ENCODE peak calls at places on chromosomes 2 and 18, in seven cellular contexts. One of them, this sample, is unnamed.

GRCh38 chr2:64471616-64472015 is 17.7 kb downstream of the LGALSL start:
- DNase-seq in ureter: no peak
- DNase-seq in SHP77: no peak
- DNase-seq in AG08396: no peak
- DNase-seq in activated naive CD4-positive, alpha-beta T cell: no peak
- DNase-seq in NCI-H1694: no peak
- DNase-seq in NCI-H69: no peak
- DNase-seq in this sample: no peak

GRCh38 chr2:160054984-160055725 is 7.3 kb downstream of the PLA2R1 start:
- DNase-seq in SHP77: no peak
- DNase-seq in ureter: no peak
- DNase-seq in NCI-H1694: no peak
- DNase-seq in activated naive CD4-positive, alpha-beta T cell: no peak
- DNase-seq in NCI-H69: peak
- DNase-seq in AG08396: no peak
- DNase-seq in this sample: no peak

GRCh38 chr2:118847447-118848172 is at the start of gene EN1:
- DNase-seq in SHP77: no peak
- DNase-seq in activated naive CD4-positive, alpha-beta T cell: no peak
- DNase-seq in NCI-H69: peak
- DNase-seq in AG08396: no peak
- DNase-seq in ureter: peak
- DNase-seq in NCI-H1694: peak
- DNase-seq in this sample: no peak

GRCh38 chr2:109647636-109648035 is 33.5 kb downstream of the SOWAHC start:
- DNase-seq in NCI-H69: no peak
- DNase-seq in ureter: no peak
- DNase-seq in NCI-H1694: no peak
- DNase-seq in activated naive CD4-positive, alpha-beta T cell: no peak
- DNase-seq in AG08396: peak
- DNase-seq in SHP77: no peak
- DNase-seq in this sample: no peak

GRCh38 chr2:182972548-182972942 is 65.7 kb downstream of the NCKAP1 start:
- DNase-seq in SHP77: no peak
- DNase-seq in AG08396: no peak
- DNase-seq in ureter: no peak
- DNase-seq in NCI-H1694: no peak
- DNase-seq in NCI-H69: no peak
- DNase-seq in activated naive CD4-positive, alpha-beta T cell: no peak
- DNase-seq in this sample: no peak

GRCh38 chr18:59005266-59005665 is 134.4 kb upstream of the SEC11C start:
- DNase-seq in ureter: peak
- DNase-seq in NCI-H69: peak
- DNase-seq in activated naive CD4-positive, alpha-beta T cell: no peak
- DNase-seq in AG08396: peak
- DNase-seq in SHP77: no peak
- DNase-seq in NCI-H1694: no peak
- DNase-seq in this sample: no peak

GRCh38 chr2:209525834-209526281 is 102.0 kb downstream of the MAP2 start:
- DNase-seq in activated naive CD4-positive, alpha-beta T cell: no peak
- DNase-seq in SHP77: no peak
- DNase-seq in NCI-H1694: no peak
- DNase-seq in ureter: no peak
- DNase-seq in NCI-H69: no peak
- DNase-seq in AG08396: peak
- DNase-seq in this sample: no peak

GRCh38 chr2:144942516-144943256 is 422.8 kb upstream of the ZEB2 start:
- DNase-seq in NCI-H1694: no peak
- DNase-seq in ureter: no peak
- DNase-seq in SHP77: no peak
- DNase-seq in NCI-H69: no peak
- DNase-seq in AG08396: peak
- DNase-seq in activated naive CD4-positive, alpha-beta T cell: no peak
- DNase-seq in this sample: no peak

GRCh38 chr18:68467966-68468365 is 246.9 kb downstream of the TMX3 start:
- DNase-seq in NCI-H1694: no peak
- DNase-seq in ureter: no peak
- DNase-seq in NCI-H69: no peak
- DNase-seq in SHP77: peak
- DNase-seq in activated naive CD4-positive, alpha-beta T cell: no peak
- DNase-seq in AG08396: no peak
- DNase-seq in this sample: no peak

GRCh38 chr2:26165403-26165802 is 7.5 kb upstream of the GAREM2 start:
- DNase-seq in AG08396: no peak
- DNase-seq in activated naive CD4-positive, alpha-beta T cell: no peak
- DNase-seq in NCI-H69: no peak
- DNase-seq in NCI-H1694: no peak
- DNase-seq in ureter: no peak
- DNase-seq in SHP77: no peak
- DNase-seq in this sample: no peak

GRCh38 chr2:231287696-231288095 is 89.3 kb downstream of the ARMC9 start:
- DNase-seq in AG08396: no peak
- DNase-seq in activated naive CD4-positive, alpha-beta T cell: no peak
- DNase-seq in SHP77: no peak
- DNase-seq in ureter: no peak
- DNase-seq in NCI-H69: no peak
- DNase-seq in NCI-H1694: no peak
- DNase-seq in this sample: no peak

GRCh38 chr2:240462073-240462703 is 26.7 kb downstream of the GPC1 start:
- DNase-seq in AG08396: no peak
- DNase-seq in NCI-H69: no peak
- DNase-seq in SHP77: no peak
- DNase-seq in activated naive CD4-positive, alpha-beta T cell: no peak
- DNase-seq in NCI-H1694: no peak
- DNase-seq in ureter: peak
- DNase-seq in this sample: no peak

GRCh38 chr2:1503471-1504310 is 90.4 kb downstream of the TPO start:
- DNase-seq in AG08396: no peak
- DNase-seq in SHP77: no peak
- DNase-seq in ureter: no peak
- DNase-seq in NCI-H69: no peak
- DNase-seq in NCI-H1694: no peak
- DNase-seq in activated naive CD4-positive, alpha-beta T cell: no peak
- DNase-seq in this sample: no peak

GRCh38 chr2:199219551-199219950 is 238.2 kb downstream of the SATB2 start:
- DNase-seq in ureter: no peak
- DNase-seq in AG08396: no peak
- DNase-seq in SHP77: no peak
- DNase-seq in NCI-H69: no peak
- DNase-seq in NCI-H1694: no peak
- DNase-seq in activated naive CD4-positive, alpha-beta T cell: no peak
- DNase-seq in this sample: no peak

GRCh38 chr2:8412082-8412481 is 269.8 kb upstream of the ID2 start:
- DNase-seq in NCI-H1694: peak
- DNase-seq in activated naive CD4-positive, alpha-beta T cell: no peak
- DNase-seq in NCI-H69: peak
- DNase-seq in ureter: no peak
- DNase-seq in AG08396: no peak
- DNase-seq in SHP77: peak
- DNase-seq in this sample: no peak

GRCh38 chr2:172102159-172102857 is 392 bp downstream of the DLX2 start:
- DNase-seq in SHP77: peak
- DNase-seq in ureter: no peak
- DNase-seq in NCI-H1694: peak
- DNase-seq in activated naive CD4-positive, alpha-beta T cell: no peak
- DNase-seq in NCI-H69: peak
- DNase-seq in AG08396: peak
- DNase-seq in this sample: peak

This sample was measured in D721Med.